ENCODE peak calls at places on chromosomes 1 and 21, in six cellular contexts. F is cardiac fibroblast, D is astrocyte of the spinal cord, L is adipocyte, U is GM23248, G is mammary epithelial cell. O is an unnamed sample.

GRCh38 chr1:15965228-15965767 is 10.6 kb downstream of the ZBTB17 start:
- DNase-seq in D (no peak), U (peak; percentile 88), F (peak; percentile 96), G (peak; percentile 32), L (peak; percentile 78), O (no peak)

GRCh38 chr1:232688398-232688797 is 58.5 kb upstream of the SIPA1L2 start:
- DNase-seq in D (no peak), L (no peak), F (no peak), U (no peak), G (no peak), O (no peak)

GRCh38 chr21:33214056-33214455 is 15.7 kb upstream of the IFNAR2 start:
- DNase-seq in F (no peak), U (no peak), D (no peak), G (no peak), L (no peak), O (no peak)

GRCh38 chr1:91402023-91402422 is 2.6 kb downstream of the HFM1 start:
- DNase-seq in L (peak; percentile 62), U (peak; percentile 38), G (peak; percentile 8), F (peak; percentile 49), D (peak; percentile 34), O (no peak)

GRCh38 chr21:32371913-32372314 is 20.9 kb downstream of the URB1 start:
- DNase-seq in G (peak; percentile 73), U (peak; percentile 84), F (peak; percentile 90), L (peak; percentile 88), D (peak; percentile 83), O (no peak)

GRCh38 chr1:59018860-59019259 is 235.0 kb upstream of the JUN start:
- DNase-seq in L (no peak), F (no peak), D (no peak), U (no peak), G (no peak), O (no peak)

GRCh38 chr1:232557661-232558260 is 72.2 kb downstream of the SIPA1L2 start:
- DNase-seq in F (no peak), G (no peak), U (no peak), D (no peak), L (no peak), O (no peak)

GRCh38 chr1:160720366-160720765 is 8.7 kb upstream of the CD48 start:
- DNase-seq in U (no peak), F (no peak), L (no peak), G (no peak), D (no peak), O (no peak)

GRCh38 chr1:147717051-147717705 is 43.2 kb downstream of the GJA5 start:
- DNase-seq in L (no peak), D (no peak), F (peak; percentile 3), U (no peak), G (peak; percentile 91), O (no peak)

GRCh38 chr1:17875882-17876280 is 120.7 kb downstream of the ACTL8 start:
- DNase-seq in G (peak; percentile 20), U (peak; percentile 70), F (peak; percentile 61), D (peak; percentile 35), L (no peak), O (no peak)

GRCh38 chr1:228884615-228885566 is 149.6 kb downstream of the RHOU start:
- DNase-seq in D (no peak), U (peak; percentile 15), G (no peak), F (no peak), L (peak; percentile 28), O (no peak)

GRCh38 chr21:36663033-36663855 is 35.7 kb upstream of the SIM2 start:
- DNase-seq in L (peak; percentile 46), F (peak; percentile 21), U (peak; percentile 51), D (no peak), G (peak; percentile 9), O (no peak)

GRCh38 chr21:43827015-43827611 is 37.7 kb downstream of the RRP1 start:
- DNase-seq in D (peak; percentile 69), G (peak; percentile 60), U (peak; percentile 85), L (no peak), F (peak; percentile 86), O (no peak)

GRCh38 chr1:190563230-190563629 is 85.6 kb upstream of the BRINP3 start:
- DNase-seq in L (no peak), D (no peak), U (no peak), G (no peak), F (no peak), O (no peak)

GRCh38 chr1:9127395-9128160 is 1.3 kb downstream of the GPR157 start:
- DNase-seq in D (no peak), F (peak; percentile 22), G (no peak), L (no peak), U (no peak), O (no peak)
- H3K4me3 ChIP-seq in D (peak overlapping the region; percentile 47), F (peak overlapping the region; percentile 61), G (peak overlapping the region; percentile 78), L (peak overlapping the region; percentile 82), U (peak overlapping the region; percentile 75), O (peak overlapping the region; percentile 61)

DNA sequence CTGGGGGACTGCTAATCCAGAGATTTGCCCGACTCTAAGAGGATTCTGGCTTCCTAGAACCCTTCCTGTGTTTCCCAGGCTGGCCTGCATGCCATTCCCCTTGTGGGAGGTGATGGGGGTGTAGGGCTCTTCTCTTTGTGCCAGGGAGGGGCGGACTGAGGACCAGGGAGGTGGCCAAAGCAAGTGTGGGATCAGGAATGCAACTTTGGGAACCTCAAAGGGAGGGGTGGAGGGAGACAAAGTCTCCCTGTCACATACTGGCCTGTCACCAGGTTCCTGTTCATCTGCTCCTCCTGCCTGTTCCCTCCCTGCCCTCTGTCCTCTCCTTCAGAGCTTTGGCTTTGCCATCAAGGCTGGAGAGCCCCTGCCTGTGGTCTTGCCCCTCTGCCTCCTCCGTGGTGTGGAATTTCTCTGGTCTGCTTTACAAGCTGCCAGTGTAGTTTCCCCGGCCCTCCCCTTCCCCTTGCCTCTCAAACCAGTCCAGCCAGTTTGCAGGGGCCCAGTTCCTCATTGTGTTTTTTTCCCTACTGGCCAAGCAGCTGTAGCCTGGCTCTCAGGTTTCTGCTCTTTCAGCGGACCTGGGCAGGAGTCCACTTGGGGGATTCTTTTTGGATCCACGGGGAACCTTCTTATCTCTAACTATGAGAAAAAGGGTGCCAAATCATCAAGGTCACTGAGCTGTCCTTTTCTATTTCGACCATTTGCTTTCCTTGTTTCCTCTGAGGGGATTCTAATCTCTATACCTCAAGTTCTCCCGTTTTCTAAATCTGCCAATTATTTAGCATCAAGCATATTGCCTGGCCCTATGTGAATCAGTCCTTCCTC is 1.8 kb downstream of the CGN start:
- DNase-seq in D (no peak), L (no peak), G (peak; percentile 75), U (no peak), F (no peak), O (no peak)
- H3K4me3 ChIP-seq in D (no peak overlapping the region), L (no peak overlapping the region), G (no peak overlapping the region), U (no peak overlapping the region), F (no peak overlapping the region), O (no peak overlapping the region)

GRCh38 chr1:41902669-41903068 is 16.1 kb downstream of the HIVEP3 start:
- DNase-seq in U (no peak), D (no peak), L (no peak), G (no peak), F (no peak), O (no peak)

GRCh38 chr1:41898191-41898713 is 20.5 kb downstream of the HIVEP3 start:
- DNase-seq in D (peak; percentile 34), G (no peak), U (peak; percentile 61), L (no peak), F (peak; percentile 88), O (no peak)

GRCh38 chr1:41902125-41902524 is 16.6 kb downstream of the HIVEP3 start:
- DNase-seq in F (peak; percentile 90), U (peak; percentile 76), G (no peak), D (peak; percentile 71), L (peak; percentile 68), O (no peak)

GRCh38 chr1:41900611-41901444 is 17.9 kb downstream of the HIVEP3 start:
- DNase-seq in G (peak; percentile 72), F (peak; percentile 65), D (peak; percentile 47), L (peak; percentile 29), U (peak; percentile 60), O (no peak)

GRCh38 chr1:41901551-41901950 is 17.2 kb downstream of the HIVEP3 start:
- DNase-seq in G (no peak), D (no peak), U (no peak), F (no peak), L (no peak), O (no peak)
- H3K4me3 ChIP-seq in G (no peak overlapping the region), D (no peak overlapping the region), U (peak overlapping the region; percentile 48), F (no peak overlapping the region), L (no peak overlapping the region), O (no peak overlapping the region)

DNA sequence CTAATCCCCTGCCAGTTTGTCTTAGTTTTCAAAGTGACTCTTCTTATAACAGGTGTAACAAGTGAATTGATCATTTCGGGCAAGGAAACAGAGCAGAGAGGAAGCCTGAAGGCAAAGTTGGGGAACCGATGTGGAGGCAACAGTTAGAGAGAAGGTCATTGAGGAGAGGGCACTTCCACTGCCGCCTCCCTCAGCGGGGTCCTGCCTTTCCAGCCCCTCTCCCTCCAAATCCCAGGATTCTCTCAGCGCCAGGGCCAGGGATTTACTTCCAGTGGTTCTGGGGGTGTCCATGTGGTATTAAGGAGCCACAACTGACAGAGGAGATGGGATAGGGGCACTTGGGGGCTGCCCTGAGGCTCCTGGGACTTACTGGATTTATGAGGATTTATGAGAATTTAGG is 39.7 kb upstream of the PDE9A start:
- DNase-seq in G (no peak), F (no peak), L (no peak), U (no peak), D (no peak), O (no peak)
- H3K4me3 ChIP-seq in G (no peak overlapping the region), F (no peak overlapping the region), L (no peak overlapping the region), U (no peak overlapping the region), D (no peak overlapping the region), O (no peak overlapping the region)

GRCh38 chr1:217137210-217137871 is 414.1 kb upstream of the ESRRG start:
- DNase-seq in F (no peak), D (no peak), L (no peak), U (no peak), G (no peak), O (no peak)

GRCh38 chr1:217138173-217138838 is 415.1 kb upstream of the ESRRG start:
- DNase-seq in U (no peak), D (no peak), G (no peak), F (no peak), L (no peak), O (no peak)

GRCh38 chr1:217139513-217139912 is 416.3 kb upstream of the ESRRG start:
- DNase-seq in F (no peak), U (no peak), L (no peak), G (no peak), D (no peak), O (no peak)

GRCh38 chr1:217138839-217139466 is 415.7 kb upstream of the ESRRG start:
- DNase-seq in U (no peak), L (no peak), D (no peak), G (no peak), F (no peak), O (no peak)

GRCh38 chr1:217140041-217140901 is 417.0 kb upstream of the ESRRG start:
- DNase-seq in G (no peak), F (no peak), D (no peak), L (no peak), U (no peak), O (no peak)
- H3K4me3 ChIP-seq in G (no peak overlapping the region), F (no peak overlapping the region), D (no peak overlapping the region), L (no peak overlapping the region), U (no peak overlapping the region), O (no peak overlapping the region)

GRCh38 chr1:23793018-23793781 is 2.3 kb downstream of the LYPLA2 start:
- DNase-seq in L (no peak), F (peak; percentile 49), D (peak; percentile 72), U (peak; percentile 78), G (peak; percentile 59), O (no peak)
- H3K4me3 ChIP-seq in L (no peak overlapping the region), F (no peak overlapping the region), D (no peak overlapping the region), U (no peak overlapping the region), G (no peak overlapping the region), O (no peak overlapping the region)

O was measured in GM06990.